ENCODE peak calls at places on chromosomes 4 and X, in ten cellular contexts. One of them, this sample, is unnamed.

GRCh38 chr4:186643501-186644315 is 79.9 kb downstream of the FAT1 start:
- DNase-seq in uterus: no peak
- DNase-seq in neural progenitor cell: no peak
- DNase-seq in mammary epithelial cell: peak; percentile 77
- DNase-seq in SK-N-SH: no peak
- DNase-seq in GM23338: no peak
- DNase-seq in CD8-positive, alpha-beta T cell: no peak
- DNase-seq in K562: no peak
- DNase-seq in right lobe of liver: no peak
- DNase-seq in sigmoid colon: no peak
- DNase-seq in this sample: no peak

GRCh38 chr4:128835498-128836222 is 26.2 kb downstream of the JADE1 start:
- DNase-seq in uterus: peak; percentile 38
- DNase-seq in neural progenitor cell: no peak
- DNase-seq in mammary epithelial cell: no peak
- DNase-seq in SK-N-SH: no peak
- DNase-seq in GM23338: no peak
- DNase-seq in CD8-positive, alpha-beta T cell: no peak
- DNase-seq in K562: no peak
- DNase-seq in right lobe of liver: peak; percentile 88
- DNase-seq in sigmoid colon: peak; percentile 90
- DNase-seq in this sample: no peak

GRCh38 chrX:2658585-2659292 is 32.4 kb upstream of the CD99 start:
- DNase-seq in uterus: no peak
- DNase-seq in neural progenitor cell: no peak
- DNase-seq in mammary epithelial cell: no peak
- DNase-seq in SK-N-SH: no peak
- DNase-seq in GM23338: peak; percentile 24
- DNase-seq in CD8-positive, alpha-beta T cell: no peak
- DNase-seq in K562: no peak
- DNase-seq in right lobe of liver: no peak
- DNase-seq in sigmoid colon: no peak
- DNase-seq in this sample: no peak

GRCh38 chr4:184417802-184418511 is 56.4 kb downstream of the IRF2 start:
- DNase-seq in uterus: no peak
- DNase-seq in neural progenitor cell: no peak
- DNase-seq in mammary epithelial cell: peak; percentile 99
- DNase-seq in SK-N-SH: no peak
- DNase-seq in GM23338: no peak
- DNase-seq in CD8-positive, alpha-beta T cell: no peak
- DNase-seq in K562: peak; percentile 49
- DNase-seq in right lobe of liver: no peak
- DNase-seq in sigmoid colon: no peak
- DNase-seq in this sample: no peak

GRCh38 chrX:150365051-150365952 is 2.2 kb downstream of the MAMLD1 start:
- DNase-seq in uterus: peak; percentile 68
- DNase-seq in neural progenitor cell: peak; percentile 85
- DNase-seq in mammary epithelial cell: peak; percentile 42
- DNase-seq in SK-N-SH: peak; percentile 78
- DNase-seq in GM23338: peak; percentile 73
- DNase-seq in CD8-positive, alpha-beta T cell: peak; percentile 69
- DNase-seq in K562: peak; percentile 34
- DNase-seq in right lobe of liver: peak; percentile 80
- DNase-seq in sigmoid colon: peak; percentile 87
- DNase-seq in this sample: peak; percentile 62

GRCh38 chr4:17787315-17787714 is 5.9 kb upstream of the FAM184B start:
- DNase-seq in uterus: no peak
- DNase-seq in neural progenitor cell: no peak
- DNase-seq in mammary epithelial cell: peak; percentile 80
- DNase-seq in SK-N-SH: no peak
- DNase-seq in GM23338: no peak
- DNase-seq in CD8-positive, alpha-beta T cell: no peak
- DNase-seq in K562: no peak
- DNase-seq in right lobe of liver: no peak
- DNase-seq in sigmoid colon: no peak
- DNase-seq in this sample: no peak

GRCh38 chr4:85005865-85006377 is 39.4 kb upstream of the WDFY3 start:
- DNase-seq in uterus: no peak
- DNase-seq in neural progenitor cell: no peak
- DNase-seq in mammary epithelial cell: peak; percentile 84
- DNase-seq in SK-N-SH: no peak
- DNase-seq in GM23338: no peak
- DNase-seq in CD8-positive, alpha-beta T cell: no peak
- DNase-seq in K562: no peak
- DNase-seq in right lobe of liver: no peak
- DNase-seq in sigmoid colon: no peak
- DNase-seq in this sample: no peak

GRCh38 chr4:143581331-143581961 is 67.9 kb downstream of the SMARCA5 start:
- DNase-seq in uterus: no peak
- DNase-seq in neural progenitor cell: peak; percentile 47
- DNase-seq in mammary epithelial cell: no peak
- DNase-seq in SK-N-SH: no peak
- DNase-seq in GM23338: peak; percentile 35
- DNase-seq in CD8-positive, alpha-beta T cell: no peak
- DNase-seq in K562: no peak
- DNase-seq in right lobe of liver: no peak
- DNase-seq in sigmoid colon: no peak
- DNase-seq in this sample: no peak

GRCh38 chr4:10086506-10087120 is 30.0 kb downstream of the WDR1 start:
- DNase-seq in uterus: no peak
- DNase-seq in neural progenitor cell: no peak
- DNase-seq in mammary epithelial cell: no peak
- DNase-seq in SK-N-SH: peak; percentile 7
- DNase-seq in GM23338: no peak
- DNase-seq in CD8-positive, alpha-beta T cell: peak; percentile 2
- DNase-seq in K562: no peak
- DNase-seq in right lobe of liver: no peak
- DNase-seq in sigmoid colon: peak; percentile 68
- DNase-seq in this sample: no peak

GRCh38 chr4:165974647-165975335 is 101.8 kb downstream of the TLL1 start:
- DNase-seq in uterus: no peak
- DNase-seq in neural progenitor cell: no peak
- DNase-seq in mammary epithelial cell: peak; percentile 82
- DNase-seq in SK-N-SH: no peak
- DNase-seq in GM23338: no peak
- DNase-seq in CD8-positive, alpha-beta T cell: no peak
- DNase-seq in K562: no peak
- DNase-seq in right lobe of liver: no peak
- DNase-seq in sigmoid colon: no peak
- DNase-seq in this sample: no peak

GRCh38 chrX:88425739-88426138 is 321.3 kb upstream of the CPXCR1 start:
- DNase-seq in uterus: no peak
- DNase-seq in neural progenitor cell: no peak
- DNase-seq in mammary epithelial cell: no peak
- DNase-seq in SK-N-SH: no peak
- DNase-seq in GM23338: peak; percentile 5
- DNase-seq in CD8-positive, alpha-beta T cell: no peak
- DNase-seq in K562: no peak
- DNase-seq in right lobe of liver: no peak
- DNase-seq in sigmoid colon: no peak
- DNase-seq in this sample: no peak
- TF ChIP-seq CTCF in uterus: no peak
- TF ChIP-seq CTCF in neural progenitor cell: peak; percentile 51
- TF ChIP-seq CTCF in mammary epithelial cell: peak; percentile 38
- TF ChIP-seq CTCF in SK-N-SH: peak; percentile 65
- TF ChIP-seq CTCF in GM23338: peak; percentile 33
- TF ChIP-seq CTCF in CD8-positive, alpha-beta T cell: no peak
- TF ChIP-seq CTCF in K562: no peak
- TF ChIP-seq CTCF in right lobe of liver: peak; percentile 49
- TF ChIP-seq CTCF in sigmoid colon: no peak
- TF ChIP-seq CTCF in this sample: no peak

GRCh38 chr4:118754890-118755289 is 69.7 kb downstream of the METTL14 start:
- DNase-seq in uterus: no peak
- DNase-seq in neural progenitor cell: no peak
- DNase-seq in mammary epithelial cell: no peak
- DNase-seq in SK-N-SH: no peak
- DNase-seq in GM23338: no peak
- DNase-seq in CD8-positive, alpha-beta T cell: no peak
- DNase-seq in K562: no peak
- DNase-seq in right lobe of liver: no peak
- DNase-seq in sigmoid colon: no peak
- DNase-seq in this sample: no peak

GRCh38 chr4:118751634-118752293 is 66.6 kb downstream of the METTL14 start:
- DNase-seq in uterus: no peak
- DNase-seq in neural progenitor cell: no peak
- DNase-seq in mammary epithelial cell: no peak
- DNase-seq in SK-N-SH: no peak
- DNase-seq in GM23338: no peak
- DNase-seq in CD8-positive, alpha-beta T cell: no peak
- DNase-seq in K562: no peak
- DNase-seq in right lobe of liver: no peak
- DNase-seq in sigmoid colon: no peak
- DNase-seq in this sample: no peak

GRCh38 chr4:118753096-118753495 is 67.9 kb downstream of the METTL14 start:
- DNase-seq in uterus: no peak
- DNase-seq in neural progenitor cell: no peak
- DNase-seq in mammary epithelial cell: no peak
- DNase-seq in SK-N-SH: no peak
- DNase-seq in GM23338: no peak
- DNase-seq in CD8-positive, alpha-beta T cell: no peak
- DNase-seq in K562: no peak
- DNase-seq in right lobe of liver: no peak
- DNase-seq in sigmoid colon: no peak
- DNase-seq in this sample: no peak

GRCh38 chr4:118753685-118754084 is 68.5 kb downstream of the METTL14 start:
- DNase-seq in uterus: no peak
- DNase-seq in neural progenitor cell: no peak
- DNase-seq in mammary epithelial cell: no peak
- DNase-seq in SK-N-SH: no peak
- DNase-seq in GM23338: no peak
- DNase-seq in CD8-positive, alpha-beta T cell: no peak
- DNase-seq in K562: no peak
- DNase-seq in right lobe of liver: no peak
- DNase-seq in sigmoid colon: no peak
- DNase-seq in this sample: no peak

DNA sequence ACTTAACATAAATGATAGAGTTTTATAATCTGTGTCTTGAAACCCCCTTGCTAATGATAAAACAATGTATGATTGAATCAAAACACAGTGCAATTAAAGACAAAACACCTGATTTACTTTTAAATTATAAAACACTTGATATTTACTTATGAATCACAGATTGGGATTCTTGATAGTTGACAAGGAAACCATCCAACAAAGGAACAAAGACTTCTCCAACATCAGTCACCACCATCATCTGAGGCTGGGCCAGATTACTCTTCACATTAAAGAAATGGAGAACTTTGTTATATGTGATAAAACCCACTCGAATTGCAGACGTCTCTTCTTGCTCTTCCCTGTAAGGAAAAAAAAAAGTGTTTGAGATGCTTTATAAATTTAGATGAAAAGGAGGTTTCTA is 67.4 kb downstream of the METTL14 start:
- DNase-seq in uterus: no peak
- DNase-seq in neural progenitor cell: no peak
- DNase-seq in mammary epithelial cell: no peak
- DNase-seq in SK-N-SH: no peak
- DNase-seq in GM23338: no peak
- DNase-seq in CD8-positive, alpha-beta T cell: no peak
- DNase-seq in K562: no peak
- DNase-seq in right lobe of liver: no peak
- DNase-seq in sigmoid colon: no peak
- DNase-seq in this sample: no peak
- H3K36me3 ChIP-seq in uterus: no peaks in the 10 kb centered on the region
- H3K36me3 ChIP-seq in neural progenitor cell: no peaks in the 10 kb centered on the region
- H3K36me3 ChIP-seq in mammary epithelial cell: peaks cover 11% of the 10 kb centered on the region
- H3K36me3 ChIP-seq in SK-N-SH: peaks cover 79% of the 10 kb centered on the region
- H3K36me3 ChIP-seq in GM23338: peaks cover 24% of the 10 kb centered on the region
- H3K36me3 ChIP-seq in CD8-positive, alpha-beta T cell: no peaks in the 10 kb centered on the region
- H3K36me3 ChIP-seq in K562: peaks cover 18% of the 10 kb centered on the region
- H3K36me3 ChIP-seq in right lobe of liver: peaks cover 3% of the 10 kb centered on the region
- H3K36me3 ChIP-seq in sigmoid colon: no peaks in the 10 kb centered on the region
- H3K36me3 ChIP-seq in this sample: peaks cover 6% of the 10 kb centered on the region

DNA sequence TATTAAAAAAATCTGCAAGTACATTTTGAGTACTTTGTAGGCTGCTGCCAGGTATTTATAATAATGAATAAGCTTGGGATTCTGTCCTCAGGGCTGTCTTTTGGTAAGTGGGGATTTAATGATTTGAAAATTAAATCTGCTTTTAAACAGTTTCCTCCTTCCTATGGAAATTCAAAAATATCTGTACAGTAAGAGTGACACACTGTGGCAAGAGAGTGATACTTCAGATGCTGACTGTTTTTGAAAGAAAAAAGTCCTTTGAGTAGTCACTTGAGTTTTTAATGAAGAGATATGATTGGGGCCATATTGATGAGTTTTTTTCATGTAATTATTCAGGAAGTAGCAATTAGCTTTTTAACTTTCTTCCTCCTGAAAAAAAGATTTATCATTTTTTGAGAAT is 49.2 kb downstream of the SMARCAD1 start:
- DNase-seq in uterus: no peak
- DNase-seq in neural progenitor cell: no peak
- DNase-seq in mammary epithelial cell: no peak
- DNase-seq in SK-N-SH: no peak
- DNase-seq in GM23338: no peak
- DNase-seq in CD8-positive, alpha-beta T cell: no peak
- DNase-seq in K562: peak; percentile 5
- DNase-seq in right lobe of liver: no peak
- DNase-seq in sigmoid colon: no peak
- DNase-seq in this sample: no peak
- TF ChIP-seq CTCF in uterus: no peak
- TF ChIP-seq CTCF in neural progenitor cell: peak; percentile 36
- TF ChIP-seq CTCF in mammary epithelial cell: peak; percentile 44
- TF ChIP-seq CTCF in SK-N-SH: peak; percentile 55
- TF ChIP-seq CTCF in GM23338: no peak
- TF ChIP-seq CTCF in CD8-positive, alpha-beta T cell: no peak
- TF ChIP-seq CTCF in K562: peak; percentile 48
- TF ChIP-seq CTCF in right lobe of liver: no peak
- TF ChIP-seq CTCF in sigmoid colon: no peak
- TF ChIP-seq CTCF in this sample: no peak

GRCh38 chrX:154004315-154004714 is 15.4 kb downstream of the IRAK1 start:
- DNase-seq in uterus: no peak
- DNase-seq in neural progenitor cell: no peak
- DNase-seq in mammary epithelial cell: no peak
- DNase-seq in SK-N-SH: no peak
- DNase-seq in GM23338: no peak
- DNase-seq in CD8-positive, alpha-beta T cell: no peak
- DNase-seq in K562: no peak
- DNase-seq in right lobe of liver: no peak
- DNase-seq in sigmoid colon: no peak
- DNase-seq in this sample: no peak

GRCh38 chrX:154011376-154012335 is 8.0 kb downstream of the IRAK1 start:
- DNase-seq in uterus: no peak
- DNase-seq in neural progenitor cell: no peak
- DNase-seq in mammary epithelial cell: no peak
- DNase-seq in SK-N-SH: no peak
- DNase-seq in GM23338: no peak
- DNase-seq in CD8-positive, alpha-beta T cell: no peak
- DNase-seq in K562: no peak
- DNase-seq in right lobe of liver: no peak
- DNase-seq in sigmoid colon: no peak
- DNase-seq in this sample: no peak

GRCh38 chrX:154010330-154011087 is 9.2 kb downstream of the IRAK1 start:
- DNase-seq in uterus: no peak
- DNase-seq in neural progenitor cell: no peak
- DNase-seq in mammary epithelial cell: no peak
- DNase-seq in SK-N-SH: no peak
- DNase-seq in GM23338: no peak
- DNase-seq in CD8-positive, alpha-beta T cell: no peak
- DNase-seq in K562: no peak
- DNase-seq in right lobe of liver: peak; percentile 60
- DNase-seq in sigmoid colon: no peak
- DNase-seq in this sample: no peak

GRCh38 chrX:154008521-154008920 is 11.2 kb downstream of the IRAK1 start:
- DNase-seq in uterus: no peak
- DNase-seq in neural progenitor cell: no peak
- DNase-seq in mammary epithelial cell: no peak
- DNase-seq in SK-N-SH: peak; percentile 46
- DNase-seq in GM23338: no peak
- DNase-seq in CD8-positive, alpha-beta T cell: no peak
- DNase-seq in K562: no peak
- DNase-seq in right lobe of liver: no peak
- DNase-seq in sigmoid colon: no peak
- DNase-seq in this sample: no peak

GRCh38 chrX:154006965-154007364 is 12.7 kb downstream of the IRAK1 start:
- DNase-seq in uterus: no peak
- DNase-seq in neural progenitor cell: no peak
- DNase-seq in mammary epithelial cell: no peak
- DNase-seq in SK-N-SH: no peak
- DNase-seq in GM23338: no peak
- DNase-seq in CD8-positive, alpha-beta T cell: no peak
- DNase-seq in K562: no peak
- DNase-seq in right lobe of liver: no peak
- DNase-seq in sigmoid colon: no peak
- DNase-seq in this sample: no peak
- H3K36me3 ChIP-seq in uterus: no peaks in the 10 kb centered on the region
- H3K36me3 ChIP-seq in neural progenitor cell: no peaks in the 10 kb centered on the region
- H3K36me3 ChIP-seq in mammary epithelial cell: peaks cover 3% of the 10 kb centered on the region
- H3K36me3 ChIP-seq in SK-N-SH: no peaks in the 10 kb centered on the region
- H3K36me3 ChIP-seq in GM23338: no peaks in the 10 kb centered on the region
- H3K36me3 ChIP-seq in CD8-positive, alpha-beta T cell: no peaks in the 10 kb centered on the region
- H3K36me3 ChIP-seq in K562: peaks cover 45% of the 10 kb centered on the region
- H3K36me3 ChIP-seq in right lobe of liver: no peaks in the 10 kb centered on the region
- H3K36me3 ChIP-seq in sigmoid colon: no peaks in the 10 kb centered on the region
- H3K36me3 ChIP-seq in this sample: no peaks in the 10 kb centered on the region

This sample was measured in colonic mucosa.